ENCODE peak calls at places on chromosome 11, in ten cellular contexts. B, R, N, X, M, O, F, J, D and Q are unnamed samples.

GRCh38 chr11:44471603-44472002 is 93.9 kb upstream of the CD82 start:
- DNase-seq in B (no peak), R (no peak), N (no peak), X (no peak), M (no peak), O (no peak), F (no peak), J (no peak), D (no peak), Q (no peak)

GRCh38 chr11:27612932-27613669 is 87.2 kb downstream of the BDNF start:
- DNase-seq in B (no peak), R (no peak), N (no peak), X (no peak), M (no peak), O (no peak), F (no peak), J (no peak), D (no peak), Q (no peak)

GRCh38 chr11:120514541-120515121 is 3.1 kb downstream of the GRIK4 start:
- DNase-seq in B (no peak), R (no peak), N (no peak), X (no peak), M (no peak), O (no peak), F (no peak), J (no peak), D (no peak), Q (no peak)

GRCh38 chr11:17494019-17494418 is 17.4 kb upstream of the ABCC8 start:
- DNase-seq in B (no peak), R (no peak), N (no peak), X (no peak), M (no peak), O (no peak), F (no peak), J (no peak), D (no peak), Q (no peak)

GRCh38 chr11:36672815-36673450 is 74.9 kb upstream of the RAG2 start:
- DNase-seq in B (no peak), R (no peak), N (peak; percentile 35), X (no peak), M (peak; percentile 23), O (peak; percentile 58), F (peak; percentile 23), J (peak; percentile 63), D (no peak), Q (no peak)

GRCh38 chr11:128663824-128664223 is 30.0 kb upstream of the FLI1 start:
- DNase-seq in B (no peak), R (peak; percentile 83), N (no peak), X (no peak), M (no peak), O (no peak), F (no peak), J (no peak), D (no peak), Q (no peak)

GRCh38 chr11:47071341-47071740 is 105.3 kb downstream of the ARFGAP2 start:
- DNase-seq in B (no peak), R (no peak), N (no peak), X (no peak), M (no peak), O (no peak), F (no peak), J (no peak), D (no peak), Q (no peak)

GRCh38 chr11:95296621-95297025 is 65.6 kb upstream of the SESN3 start:
- DNase-seq in B (no peak), R (no peak), N (no peak), X (no peak), M (no peak), O (no peak), F (peak; percentile 48), J (no peak), D (no peak), Q (no peak)

GRCh38 chr11:2751523-2752203 is 51.9 kb upstream of the KCNQ1OT1 start:
- DNase-seq in B (no peak), R (no peak), N (no peak), X (no peak), M (no peak), O (no peak), F (no peak), J (no peak), D (no peak), Q (no peak)

GRCh38 chr11:61626580-61627380 is 45.9 kb upstream of the SYT7 start:
- DNase-seq in B (peak; percentile 95), R (no peak), N (no peak), X (no peak), M (no peak), O (no peak), F (no peak), J (peak; percentile 40), D (no peak), Q (peak; percentile 70)

GRCh38 chr11:16153951-16154350 is 202.4 kb downstream of the SOX6 start:
- DNase-seq in B (no peak), R (no peak), N (no peak), X (no peak), M (no peak), O (no peak), F (no peak), J (no peak), D (no peak), Q (no peak)

GRCh38 chr11:827146-827860 is 416 bp upstream of the CRACR2B start:
- DNase-seq in B (peak; percentile 80), R (peak; percentile 32), N (peak; percentile 35), X (no peak), M (no peak), O (no peak), F (no peak), J (no peak), D (peak; percentile 65), Q (no peak)

GRCh38 chr11:121104223-121104831 is 3.3 kb downstream of the TECTA start:
- DNase-seq in B (peak; percentile 48), R (no peak), N (no peak), X (no peak), M (no peak), O (no peak), F (no peak), J (no peak), D (no peak), Q (no peak)

GRCh38 chr11:135008001-135008405 is 596.0 kb upstream of the B3GAT1 start:
- DNase-seq in B (no peak), R (no peak), N (no peak), X (no peak), M (no peak), O (no peak), F (no peak), J (no peak), D (no peak), Q (no peak)

GRCh38 chr11:72683782-72684200 is 9.6 kb upstream of the PDE2A start:
- DNase-seq in B (peak; percentile 85), R (no peak), N (peak; percentile 43), X (no peak), M (no peak), O (peak; percentile 42), F (peak; percentile 69), J (peak; percentile 49), D (peak; percentile 93), Q (peak; percentile 84)

GRCh38 chr11:86497310-86497709 is 122.6 kb downstream of the CCDC81 start:
- DNase-seq in B (no peak), R (no peak), N (no peak), X (no peak), M (no peak), O (no peak), F (no peak), J (peak; percentile 46), D (no peak), Q (no peak)

GRCh38 chr11:14414470-14415461 is 55.8 kb upstream of the RRAS2 start:
- DNase-seq in B (no peak), R (no peak), N (peak; percentile 94), X (no peak), M (no peak), O (no peak), F (no peak), J (peak; percentile 36), D (no peak), Q (no peak)

GRCh38 chr11:3181722-3182461 is 16.8 kb upstream of the OSBPL5 start:
- DNase-seq in B (no peak), R (no peak), N (no peak), X (no peak), M (no peak), O (no peak), F (no peak), J (no peak), D (no peak), Q (peak; percentile 3)

GRCh38 chr11:19546325-19546724 is 166.3 kb upstream of the NAV2 start:
- DNase-seq in B (no peak), R (no peak), N (no peak), X (no peak), M (no peak), O (peak; percentile 9), F (no peak), J (peak; percentile 18), D (no peak), Q (no peak)

GRCh38 chr11:93718057-93718563 is 23.2 kb downstream of the TAF1D start:
- DNase-seq in B (no peak), R (peak; percentile 95), N (peak; percentile 40), X (no peak), M (no peak), O (no peak), F (peak; percentile 53), J (no peak), D (no peak), Q (no peak)

GRCh38 chr11:2400761-2401435 is 348 bp downstream of the TSSC4 start:
- DNase-seq in B (no peak), R (no peak), N (no peak), X (no peak), M (no peak), O (no peak), F (no peak), J (no peak), D (no peak), Q (no peak)

GRCh38 chr11:128776434-128777284 is 82.8 kb downstream of the FLI1 start:
- DNase-seq in B (peak; percentile 81), R (no peak), N (peak; percentile 47), X (no peak), M (no peak), O (peak; percentile 31), F (peak; percentile 43), J (peak; percentile 71), D (peak; percentile 78), Q (no peak)

GRCh38 chr11:109192864-109193263 is 229.1 kb upstream of the C11orf87 start:
- DNase-seq in B (no peak), R (no peak), N (no peak), X (no peak), M (no peak), O (no peak), F (no peak), J (no peak), D (no peak), Q (no peak)

GRCh38 chr11:43691332-43691731 is 10.8 kb downstream of the HSD17B12 start:
- DNase-seq in B (no peak), R (peak; percentile 6), N (no peak), X (no peak), M (no peak), O (no peak), F (no peak), J (no peak), D (no peak), Q (no peak)

GRCh38 chr11:83063073-83063754 is 8.5 kb downstream of the RAB30 start:
- DNase-seq in B (no peak), R (no peak), N (peak; percentile 55), X (no peak), M (peak; percentile 28), O (no peak), F (peak; percentile 74), J (peak; percentile 55), D (no peak), Q (no peak)

GRCh38 chr11:104870910-104871309 is 27.4 kb downstream of the CASP12 start:
- DNase-seq in B (no peak), R (no peak), N (no peak), X (no peak), M (peak; percentile 70), O (no peak), F (no peak), J (peak; percentile 44), D (no peak), Q (no peak)